ENCODE peak calls at places on chromosome 1, in nine cellular contexts. One of them, this sample, is unnamed.

GRCh38 chr1:78570539-78570938 is 49.7 kb upstream of the IFI44L start:
- DNase-seq in testis: no peak
- DNase-seq in esophagus squamous epithelium: no peak
- DNase-seq in IMR-90: no peak
- DNase-seq in thoracic aorta: no peak
- DNase-seq in upper lobe of right lung: no peak
- DNase-seq in Panc1: no peak
- DNase-seq in sigmoid colon: no peak
- DNase-seq in right cardiac atrium: no peak
- DNase-seq in this sample: no peak

GRCh38 chr1:57072775-57073174 is 107.0 kb upstream of the C8B start:
- DNase-seq in IMR-90: no peak
- DNase-seq in Panc1: no peak
- DNase-seq in upper lobe of right lung: no peak
- DNase-seq in esophagus squamous epithelium: no peak
- DNase-seq in testis: no peak
- DNase-seq in sigmoid colon: no peak
- DNase-seq in thoracic aorta: no peak
- DNase-seq in right cardiac atrium: no peak
- DNase-seq in this sample: no peak

GRCh38 chr1:33188572-33189275 is 6.9 kb upstream of the TRIM62 start:
- DNase-seq in upper lobe of right lung: no peak
- DNase-seq in IMR-90: peak
- DNase-seq in right cardiac atrium: no peak
- DNase-seq in esophagus squamous epithelium: no peak
- DNase-seq in testis: no peak
- DNase-seq in sigmoid colon: no peak
- DNase-seq in thoracic aorta: no peak
- DNase-seq in Panc1: no peak
- DNase-seq in this sample: no peak

GRCh38 chr1:101914473-101915242 is 82.1 kb downstream of the OLFM3 start:
- DNase-seq in thoracic aorta: no peak
- DNase-seq in testis: no peak
- DNase-seq in sigmoid colon: no peak
- DNase-seq in right cardiac atrium: no peak
- DNase-seq in esophagus squamous epithelium: no peak
- DNase-seq in IMR-90: no peak
- DNase-seq in upper lobe of right lung: no peak
- DNase-seq in Panc1: no peak
- DNase-seq in this sample: no peak

GRCh38 chr1:94068831-94069648 is 51.9 kb downstream of the ABCA4 start:
- DNase-seq in Panc1: peak
- DNase-seq in esophagus squamous epithelium: no peak
- DNase-seq in right cardiac atrium: peak
- DNase-seq in upper lobe of right lung: peak
- DNase-seq in IMR-90: peak
- DNase-seq in testis: no peak
- DNase-seq in thoracic aorta: no peak
- DNase-seq in sigmoid colon: peak
- DNase-seq in this sample: no peak

GRCh38 chr1:221858758-221859157 is 116.9 kb upstream of the DUSP10 start:
- DNase-seq in Panc1: peak
- DNase-seq in sigmoid colon: no peak
- DNase-seq in thoracic aorta: no peak
- DNase-seq in IMR-90: peak
- DNase-seq in right cardiac atrium: no peak
- DNase-seq in upper lobe of right lung: no peak
- DNase-seq in testis: no peak
- DNase-seq in esophagus squamous epithelium: no peak
- DNase-seq in this sample: peak

GRCh38 chr1:190391582-190391981 is 86.1 kb downstream of the BRINP3 start:
- DNase-seq in IMR-90: no peak
- DNase-seq in Panc1: no peak
- DNase-seq in right cardiac atrium: no peak
- DNase-seq in testis: no peak
- DNase-seq in upper lobe of right lung: no peak
- DNase-seq in esophagus squamous epithelium: no peak
- DNase-seq in sigmoid colon: no peak
- DNase-seq in thoracic aorta: no peak
- DNase-seq in this sample: no peak

GRCh38 chr1:22176258-22176657 is 33.4 kb upstream of the WNT4 start:
- DNase-seq in right cardiac atrium: no peak
- DNase-seq in esophagus squamous epithelium: no peak
- DNase-seq in Panc1: no peak
- DNase-seq in testis: no peak
- DNase-seq in thoracic aorta: no peak
- DNase-seq in upper lobe of right lung: no peak
- DNase-seq in IMR-90: no peak
- DNase-seq in sigmoid colon: no peak
- DNase-seq in this sample: no peak

GRCh38 chr1:1989102-1989542 is 14.5 kb downstream of the CFAP74 start:
- DNase-seq in Panc1: no peak
- DNase-seq in IMR-90: peak
- DNase-seq in esophagus squamous epithelium: no peak
- DNase-seq in sigmoid colon: no peak
- DNase-seq in upper lobe of right lung: no peak
- DNase-seq in testis: peak
- DNase-seq in thoracic aorta: no peak
- DNase-seq in right cardiac atrium: no peak
- DNase-seq in this sample: no peak

GRCh38 chr1:201307760-201308499 is 24.6 kb downstream of the PKP1 start:
- DNase-seq in Panc1: no peak
- DNase-seq in upper lobe of right lung: no peak
- DNase-seq in sigmoid colon: no peak
- DNase-seq in testis: no peak
- DNase-seq in right cardiac atrium: no peak
- DNase-seq in thoracic aorta: no peak
- DNase-seq in IMR-90: no peak
- DNase-seq in esophagus squamous epithelium: no peak
- DNase-seq in this sample: peak

GRCh38 chr1:201305815-201306214 is 22.5 kb downstream of the PKP1 start:
- DNase-seq in testis: no peak
- DNase-seq in IMR-90: no peak
- DNase-seq in esophagus squamous epithelium: no peak
- DNase-seq in upper lobe of right lung: no peak
- DNase-seq in sigmoid colon: no peak
- DNase-seq in right cardiac atrium: no peak
- DNase-seq in thoracic aorta: no peak
- DNase-seq in Panc1: no peak
- DNase-seq in this sample: no peak

GRCh38 chr1:201302168-201302896 is 19.0 kb downstream of the PKP1 start:
- DNase-seq in esophagus squamous epithelium: no peak
- DNase-seq in Panc1: no peak
- DNase-seq in right cardiac atrium: no peak
- DNase-seq in IMR-90: no peak
- DNase-seq in testis: no peak
- DNase-seq in sigmoid colon: no peak
- DNase-seq in thoracic aorta: no peak
- DNase-seq in upper lobe of right lung: no peak
- DNase-seq in this sample: no peak

GRCh38 chr1:201307239-201307638 is 23.9 kb downstream of the PKP1 start:
- DNase-seq in IMR-90: peak
- DNase-seq in right cardiac atrium: no peak
- DNase-seq in esophagus squamous epithelium: no peak
- DNase-seq in testis: no peak
- DNase-seq in Panc1: no peak
- DNase-seq in upper lobe of right lung: no peak
- DNase-seq in thoracic aorta: no peak
- DNase-seq in sigmoid colon: no peak
- DNase-seq in this sample: no peak

GRCh38 chr1:201304126-201304525 is 20.8 kb downstream of the PKP1 start:
- DNase-seq in Panc1: no peak
- DNase-seq in upper lobe of right lung: no peak
- DNase-seq in sigmoid colon: no peak
- DNase-seq in thoracic aorta: no peak
- DNase-seq in IMR-90: no peak
- DNase-seq in esophagus squamous epithelium: no peak
- DNase-seq in testis: no peak
- DNase-seq in right cardiac atrium: no peak
- DNase-seq in this sample: no peak
- H3K27ac ChIP-seq in Panc1: no peak
- H3K27ac ChIP-seq in upper lobe of right lung: no peak
- H3K27ac ChIP-seq in sigmoid colon: no peak
- H3K27ac ChIP-seq in thoracic aorta: no peak
- H3K27ac ChIP-seq in IMR-90: no peak
- H3K27ac ChIP-seq in esophagus squamous epithelium: peak
- H3K27ac ChIP-seq in testis: no peak
- H3K27ac ChIP-seq in right cardiac atrium: no peak
- H3K27ac ChIP-seq in this sample: no peak

DNA sequence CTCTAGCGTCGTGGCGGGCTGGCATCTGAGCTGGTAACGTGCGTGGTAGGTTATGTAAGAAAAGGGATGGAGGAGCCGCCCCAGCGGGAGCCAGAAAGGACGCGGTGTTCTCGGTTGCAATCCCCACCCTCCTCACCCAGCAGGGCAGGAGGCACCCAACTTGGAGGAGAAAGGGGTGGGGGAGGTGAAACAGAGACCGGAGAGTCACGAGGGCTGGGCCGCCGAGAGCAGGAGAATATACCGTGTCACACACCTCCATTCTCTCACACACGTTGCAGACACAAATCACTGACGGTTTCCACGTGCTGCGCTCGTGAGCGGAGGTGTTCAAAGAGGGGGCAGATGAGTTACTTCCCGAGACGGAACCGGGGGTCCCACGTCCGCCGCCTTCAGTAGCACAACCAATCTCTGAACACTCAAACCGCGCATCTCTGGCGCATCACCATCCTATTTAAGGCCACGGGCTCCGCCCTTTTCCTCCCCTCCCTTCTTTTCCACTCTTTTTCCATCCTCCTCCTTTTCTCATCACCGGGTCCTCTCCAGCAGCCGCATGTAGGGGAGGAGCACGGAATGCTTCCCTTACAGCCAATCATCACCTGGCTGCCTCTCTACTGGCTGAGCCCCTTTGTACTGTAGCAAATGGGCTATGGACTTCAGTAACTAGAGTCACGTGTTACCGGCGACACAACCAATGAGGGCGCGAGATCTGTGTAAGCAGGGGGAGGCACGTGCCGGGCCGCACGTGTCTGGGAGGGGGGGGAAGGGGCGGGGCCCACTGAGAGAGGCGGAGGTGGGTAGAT is at the start of gene CIART:
- DNase-seq in testis: peak
- DNase-seq in esophagus squamous epithelium: peak
- DNase-seq in sigmoid colon: peak
- DNase-seq in right cardiac atrium: peak
- DNase-seq in upper lobe of right lung: peak
- DNase-seq in IMR-90: peak
- DNase-seq in thoracic aorta: peak
- DNase-seq in Panc1: peak
- DNase-seq in this sample: peak
- H3K27ac ChIP-seq in testis: peak
- H3K27ac ChIP-seq in esophagus squamous epithelium: peak
- H3K27ac ChIP-seq in sigmoid colon: peak
- H3K27ac ChIP-seq in right cardiac atrium: peak
- H3K27ac ChIP-seq in upper lobe of right lung: peak
- H3K27ac ChIP-seq in IMR-90: peak
- H3K27ac ChIP-seq in thoracic aorta: peak
- H3K27ac ChIP-seq in Panc1: peak
- H3K27ac ChIP-seq in this sample: peak

GRCh38 chr1:201655243-201655642 is 116.3 kb downstream of the NAV1 start:
- DNase-seq in right cardiac atrium: no peak
- DNase-seq in sigmoid colon: peak
- DNase-seq in testis: no peak
- DNase-seq in Panc1: no peak
- DNase-seq in upper lobe of right lung: no peak
- DNase-seq in thoracic aorta: no peak
- DNase-seq in IMR-90: peak
- DNase-seq in esophagus squamous epithelium: no peak
- DNase-seq in this sample: peak

GRCh38 chr1:201653883-201654282 is 115.0 kb downstream of the NAV1 start:
- DNase-seq in thoracic aorta: no peak
- DNase-seq in sigmoid colon: no peak
- DNase-seq in testis: no peak
- DNase-seq in upper lobe of right lung: no peak
- DNase-seq in Panc1: no peak
- DNase-seq in IMR-90: no peak
- DNase-seq in esophagus squamous epithelium: no peak
- DNase-seq in right cardiac atrium: no peak
- DNase-seq in this sample: no peak

GRCh38 chr1:201656670-201657032 is 117.7 kb downstream of the NAV1 start:
- DNase-seq in sigmoid colon: no peak
- DNase-seq in IMR-90: peak
- DNase-seq in upper lobe of right lung: no peak
- DNase-seq in esophagus squamous epithelium: no peak
- DNase-seq in right cardiac atrium: peak
- DNase-seq in Panc1: no peak
- DNase-seq in testis: no peak
- DNase-seq in thoracic aorta: no peak
- DNase-seq in this sample: no peak

GRCh38 chr1:201653238-201653637 is 114.3 kb downstream of the NAV1 start:
- DNase-seq in testis: no peak
- DNase-seq in esophagus squamous epithelium: no peak
- DNase-seq in Panc1: no peak
- DNase-seq in IMR-90: no peak
- DNase-seq in right cardiac atrium: no peak
- DNase-seq in upper lobe of right lung: no peak
- DNase-seq in thoracic aorta: no peak
- DNase-seq in sigmoid colon: no peak
- DNase-seq in this sample: no peak

GRCh38 chr1:201655910-201656669 is 117.2 kb downstream of the NAV1 start:
- DNase-seq in sigmoid colon: no peak
- DNase-seq in testis: no peak
- DNase-seq in Panc1: no peak
- DNase-seq in esophagus squamous epithelium: no peak
- DNase-seq in upper lobe of right lung: no peak
- DNase-seq in IMR-90: no peak
- DNase-seq in right cardiac atrium: no peak
- DNase-seq in thoracic aorta: no peak
- DNase-seq in this sample: peak
- H3K27ac ChIP-seq in sigmoid colon: peak
- H3K27ac ChIP-seq in testis: no peak
- H3K27ac ChIP-seq in Panc1: no peak
- H3K27ac ChIP-seq in esophagus squamous epithelium: no peak
- H3K27ac ChIP-seq in upper lobe of right lung: no peak
- H3K27ac ChIP-seq in IMR-90: peak
- H3K27ac ChIP-seq in right cardiac atrium: no peak
- H3K27ac ChIP-seq in thoracic aorta: no peak
- H3K27ac ChIP-seq in this sample: no peak

DNA sequence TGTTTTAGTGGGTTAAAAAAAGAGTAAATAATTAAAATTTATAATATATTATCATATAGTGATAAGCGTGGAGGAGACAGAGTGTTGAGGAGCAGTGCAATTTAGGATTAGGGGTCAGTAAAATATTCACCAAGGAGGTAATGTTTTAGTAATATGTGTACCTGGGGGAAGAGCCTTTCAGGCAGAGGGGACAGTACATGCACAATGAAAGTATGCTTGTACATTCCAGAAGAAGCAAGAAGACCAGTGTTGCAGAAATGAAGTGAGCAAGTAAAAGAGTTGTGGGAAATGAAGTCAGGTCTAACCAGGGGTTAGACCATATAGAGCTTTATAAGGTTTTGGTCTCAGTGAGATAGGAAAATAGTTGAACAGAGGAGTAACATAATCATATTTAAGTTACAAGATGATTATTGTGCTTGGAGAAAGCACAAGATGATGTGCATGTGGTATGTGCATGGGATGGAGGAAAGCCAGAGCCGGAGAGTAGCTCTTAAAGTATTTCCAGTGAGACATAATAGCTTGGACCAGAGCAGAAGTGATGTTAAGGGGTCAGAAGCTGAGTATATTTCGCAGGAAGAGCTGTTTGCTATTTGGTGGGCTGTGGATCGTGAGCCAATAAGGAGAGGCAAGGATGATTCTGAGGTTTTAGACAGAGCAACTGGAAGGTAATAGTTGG is 44.8 kb downstream of the SNX7 start:
- DNase-seq in IMR-90: peak
- DNase-seq in testis: no peak
- DNase-seq in esophagus squamous epithelium: no peak
- DNase-seq in right cardiac atrium: no peak
- DNase-seq in sigmoid colon: no peak
- DNase-seq in thoracic aorta: no peak
- DNase-seq in Panc1: no peak
- DNase-seq in upper lobe of right lung: no peak
- DNase-seq in this sample: no peak
- H3K27ac ChIP-seq in IMR-90: no peak
- H3K27ac ChIP-seq in testis: no peak
- H3K27ac ChIP-seq in esophagus squamous epithelium: no peak
- H3K27ac ChIP-seq in right cardiac atrium: no peak
- H3K27ac ChIP-seq in sigmoid colon: no peak
- H3K27ac ChIP-seq in thoracic aorta: no peak
- H3K27ac ChIP-seq in Panc1: no peak
- H3K27ac ChIP-seq in upper lobe of right lung: no peak
- H3K27ac ChIP-seq in this sample: no peak

This sample was measured in psoas muscle.